ENCODE peak calls at places on chromosomes 5 and 9, in seven cellular contexts. V is GM12865; H is pancreas; X is CD4-positive, alpha-beta T cell; L is CD8-positive, alpha-beta T cell; S is fibroblast of the aortic adventitia; K is MM.1S. Q is an unnamed sample.

GRCh38 chr5:72852356-72852755 is 35.9 kb downstream of the TNPO1 start:
- DNase-seq in V (no peak), S (no peak), H (no peak), K (no peak), L (no peak), X (no peak), Q (no peak)

GRCh38 chr5:122458278-122458872 is 146.3 kb downstream of the SNCAIP start:
- DNase-seq in K (peak), H (no peak), V (peak), S (peak), X (no peak), L (no peak), Q (peak)

GRCh38 chr5:159571501-159572244 is 241.4 kb upstream of the IL12B start:
- DNase-seq in K (no peak), S (no peak), X (no peak), H (no peak), V (no peak), L (no peak), Q (no peak)

GRCh38 chr5:155616779-155617392 is 603.3 kb downstream of the KIF4B start:
- DNase-seq in X (peak), H (peak), L (peak), K (peak), V (peak), S (no peak), Q (peak)

GRCh38 chr5:8864053-8864452 is 681.8 kb downstream of the SEMA5A start:
- DNase-seq in X (no peak), K (peak), V (peak), S (peak), H (no peak), L (no peak), Q (peak)

GRCh38 chr9:118023649-118024048 is 319.4 kb downstream of the TLR4 start:
- DNase-seq in L (no peak), S (no peak), X (no peak), K (no peak), H (no peak), V (no peak), Q (no peak)

GRCh38 chr9:4225291-4226119 is 74.4 kb downstream of the GLIS3 start:
- DNase-seq in S (peak), H (no peak), K (no peak), L (no peak), X (no peak), V (no peak), Q (no peak)

GRCh38 chr5:172150514-172151425 is 37.3 kb downstream of the STK10 start:
- DNase-seq in L (peak), K (no peak), H (no peak), X (no peak), S (no peak), V (peak), Q (peak)

GRCh38 chr9:111945216-111945615 is 48.6 kb downstream of the UGCG start:
- DNase-seq in H (no peak), V (peak), X (no peak), L (no peak), S (peak), K (peak), Q (peak)

GRCh38 chr5:38051711-38052508 is 206.4 kb upstream of the EGFLAM start:
- DNase-seq in K (no peak), X (no peak), S (no peak), V (no peak), L (no peak), H (no peak), Q (no peak)

GRCh38 chr5:167530548-167530947 is 760.9 kb upstream of the WWC1 start:
- DNase-seq in H (peak), S (no peak), L (no peak), X (no peak), K (no peak), V (no peak), Q (no peak)

GRCh38 chr5:31845351-31845750 is 206.4 kb downstream of the PDZD2 start:
- DNase-seq in X (no peak), L (no peak), S (no peak), V (no peak), H (no peak), K (no peak), Q (no peak)

GRCh38 chr9:35103660-35104191 is 795 bp upstream of the STOML2 start:
- DNase-seq in H (no peak), L (no peak), K (no peak), S (no peak), V (no peak), X (no peak), Q (no peak)

GRCh38 chr9:126650404-126650804 is 36.7 kb downstream of the LMX1B start:
- DNase-seq in L (no peak), S (no peak), K (no peak), X (no peak), V (no peak), H (no peak), Q (no peak)

GRCh38 chr9:131981116-131981847 is 98.4 kb downstream of the MED27 start:
- DNase-seq in K (no peak), L (no peak), H (no peak), S (peak), X (no peak), V (no peak), Q (no peak)

GRCh38 chr5:56003179-56003578 is 8.4 kb upstream of the IL6ST start:
- DNase-seq in V (no peak), X (no peak), S (peak), H (no peak), L (no peak), K (no peak), Q (no peak)

GRCh38 chr5:163407034-163407652 is 30.3 kb upstream of the CCNG1 start:
- DNase-seq in H (no peak), K (peak), V (peak), X (no peak), S (peak), L (no peak), Q (peak)

GRCh38 chr5:98053170-98053569 is 720.3 kb upstream of the RGMB start:
- DNase-seq in V (no peak), S (no peak), X (no peak), L (no peak), K (no peak), H (no peak), Q (no peak)

GRCh38 chr9:69554945-69555344 is 117.2 kb downstream of the APBA1 start:
- DNase-seq in H (no peak), V (no peak), K (no peak), X (no peak), S (peak), L (no peak), Q (no peak)

GRCh38 chr5:137410234-137411010 is 88.7 kb downstream of the SPOCK1 start:
- DNase-seq in S (no peak), K (no peak), V (no peak), H (no peak), L (no peak), X (no peak), Q (no peak)

GRCh38 chr5:94968507-94969095 is 316.3 kb downstream of the MCTP1 start:
- DNase-seq in S (peak), X (no peak), H (no peak), V (peak), L (no peak), K (peak), Q (peak)

GRCh38 chr5:170896779-170897178 is 35.0 kb downstream of the RANBP17 start:
- DNase-seq in H (peak), K (peak), V (no peak), L (no peak), S (peak), X (no peak), Q (peak)

DNA sequence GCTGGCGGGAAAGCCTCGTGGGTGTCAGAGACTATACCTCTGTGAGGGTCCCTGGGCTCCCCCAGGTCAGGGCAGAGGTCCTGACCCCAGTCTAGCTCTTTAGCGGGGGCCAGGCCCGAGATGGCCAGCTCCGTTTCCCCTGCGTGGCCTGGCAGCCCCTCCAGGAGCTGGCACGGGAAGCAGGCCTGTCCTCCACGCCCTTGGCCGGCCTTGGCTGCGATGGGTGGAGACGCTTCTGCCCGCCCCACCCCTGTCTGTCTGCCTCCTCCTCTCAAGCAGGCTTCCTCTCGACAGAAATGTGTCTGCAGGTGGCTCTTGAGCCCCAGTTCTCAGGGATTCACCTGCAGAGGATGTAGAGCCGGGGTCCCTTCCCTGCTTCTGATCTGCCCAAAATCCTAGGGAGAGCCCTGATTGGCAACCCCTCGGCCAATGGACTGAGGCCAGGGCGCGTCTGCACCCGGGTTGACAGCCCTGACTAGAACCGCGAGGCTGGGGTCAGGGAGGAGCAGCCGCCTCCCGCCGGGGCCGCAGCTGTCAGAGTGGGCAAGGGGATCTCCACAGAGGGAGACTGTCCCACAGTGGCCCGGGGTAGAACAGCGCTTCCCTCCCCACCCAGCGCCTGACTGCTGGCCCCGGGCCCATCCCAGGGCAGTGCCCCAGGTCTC is 2.6 kb upstream of the GRIN1 start:
- DNase-seq in V (peak), X (no peak), L (no peak), H (no peak), K (peak), S (no peak), Q (no peak)
- TF ChIP-seq CTCF in V (no peak), X (no peak), L (no peak), H (no peak), K (no peak), S (no peak), Q (no peak)

DNA sequence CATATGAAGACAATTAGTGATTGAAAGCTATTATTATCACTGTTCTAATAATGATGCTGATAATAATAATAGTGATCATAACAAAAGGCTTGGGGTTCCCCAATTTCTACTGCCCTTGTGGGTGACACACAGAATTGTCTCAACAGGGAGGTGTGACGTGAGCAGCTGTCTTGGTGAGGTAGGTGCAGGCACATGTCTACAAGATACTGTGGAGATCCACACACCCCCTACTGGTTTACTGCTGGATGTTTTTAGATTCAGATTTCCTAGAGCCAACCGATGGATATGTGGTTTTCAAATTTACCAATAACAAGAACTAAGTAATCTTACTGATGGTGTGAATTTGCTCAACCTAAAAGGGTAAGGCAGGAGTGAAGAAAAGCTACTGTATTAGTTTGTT is 139.0 kb downstream of the TARS1 start:
- DNase-seq in X (no peak), V (no peak), L (no peak), H (no peak), S (no peak), K (no peak), Q (no peak)
- TF ChIP-seq CTCF in X (no peak), V (no peak), L (no peak), H (no peak), S (no peak), K (no peak), Q (no peak)

GRCh38 chr9:83980395-83981125 is at the start of gene RMI1:
- DNase-seq in X (peak), H (peak), K (peak), S (peak), V (peak), L (peak), Q (peak)
- TF ChIP-seq CTCF in X (no peak), H (no peak), K (no peak), S (no peak), V (no peak), L (no peak), Q (peak)

DNA sequence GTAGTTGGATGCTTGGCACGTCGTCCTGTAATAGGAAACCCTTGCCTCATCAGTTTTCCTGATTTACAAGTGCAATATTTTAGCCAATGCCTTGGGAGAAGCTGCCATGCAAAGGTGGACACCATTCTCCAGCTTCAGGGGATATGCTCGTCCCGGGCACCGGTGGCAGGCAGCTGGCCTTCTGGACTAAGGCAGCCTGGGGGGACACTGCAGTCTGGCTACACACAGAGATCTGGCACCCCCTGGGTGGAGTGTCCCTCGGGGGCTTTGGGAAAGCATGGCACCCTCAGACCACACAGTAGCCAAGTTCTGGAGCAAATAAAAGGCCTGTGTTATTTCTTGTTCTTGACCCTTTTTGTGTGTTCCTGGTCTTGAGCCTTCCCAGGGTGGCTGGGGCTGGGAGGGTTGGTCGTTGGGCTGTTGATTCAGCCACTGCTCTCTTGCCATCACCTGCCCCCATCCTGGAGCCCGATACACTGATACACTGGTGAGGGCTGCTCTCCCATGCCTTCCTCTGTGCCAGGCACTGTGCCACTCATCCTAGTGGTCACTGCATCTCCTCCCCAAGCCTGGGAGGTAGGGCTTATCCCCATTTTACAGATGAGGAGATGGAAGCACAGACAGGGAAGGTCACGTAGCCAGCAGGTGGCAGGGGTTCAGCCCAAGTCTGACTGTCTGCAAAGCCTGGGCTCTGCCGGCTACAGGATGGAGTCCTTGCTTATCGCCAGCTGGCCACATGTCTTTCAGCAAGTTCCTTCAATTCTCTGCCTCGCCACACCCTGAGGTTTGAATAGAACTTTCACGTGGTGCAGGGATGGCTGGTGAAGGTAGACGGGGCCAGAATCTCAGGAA is 134.1 kb downstream of the RGS3 start:
- DNase-seq in S (no peak), X (no peak), V (no peak), K (no peak), H (peak), L (no peak), Q (no peak)
- TF ChIP-seq CTCF in S (no peak), X (no peak), V (no peak), K (no peak), H (no peak), L (no peak), Q (no peak)

GRCh38 chr9:136722093-136722968 is 10.0 kb downstream of the DIPK1B start:
- DNase-seq in X (no peak), K (no peak), S (no peak), L (no peak), H (no peak), V (no peak), Q (no peak)
- TF ChIP-seq CTCF in X (no peak), K (no peak), S (no peak), L (no peak), H (no peak), V (no peak), Q (no peak)

GRCh38 chr5:21654-22233 is 70.2 kb upstream of the PLEKHG4B start:
- DNase-seq in X (no peak), K (peak), H (no peak), L (no peak), S (peak), V (no peak), Q (no peak)
- TF ChIP-seq CTCF in X (no peak), K (peak), H (no peak), L (no peak), S (peak), V (peak), Q (no peak)

DNA sequence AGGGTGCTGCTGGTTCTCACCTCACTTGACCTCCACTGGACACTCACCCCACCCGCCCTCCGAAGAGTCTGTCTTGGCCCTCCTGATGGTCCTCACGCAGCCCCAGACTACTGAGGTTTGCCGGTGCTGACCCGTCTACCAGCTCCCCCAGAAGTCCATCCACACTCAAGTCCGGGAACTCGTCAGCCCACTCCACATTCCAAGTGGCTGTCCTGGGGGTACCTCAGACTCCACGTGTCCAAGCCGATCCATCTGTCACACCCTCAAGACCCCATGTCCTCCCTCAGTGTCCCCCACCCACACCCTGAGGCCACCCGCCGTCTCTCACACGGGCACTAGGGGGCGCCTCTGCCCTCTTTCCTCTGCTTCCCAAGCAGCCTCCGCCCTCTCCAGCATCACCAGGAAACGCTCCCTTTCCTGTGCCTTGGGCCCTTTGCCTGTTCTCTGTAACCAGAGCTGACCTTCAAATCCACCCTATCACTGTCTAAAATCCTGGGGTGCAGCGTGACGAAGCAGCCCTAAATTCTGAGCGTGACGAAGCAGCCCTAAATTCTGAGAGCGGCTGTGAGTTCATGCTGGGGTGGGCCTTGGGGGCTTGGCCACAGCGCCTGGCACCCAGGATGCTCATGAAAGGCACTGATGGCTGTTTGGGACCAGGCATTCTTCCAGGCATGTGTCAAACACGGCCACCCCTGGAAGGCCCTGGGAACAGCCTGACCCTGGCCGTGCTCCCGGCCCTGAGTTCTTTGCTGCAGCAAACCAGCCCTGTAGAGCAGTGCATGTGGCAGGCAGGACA is 95.7 kb downstream of the KCNT1 start:
- DNase-seq in V (peak), H (no peak), X (no peak), K (no peak), L (no peak), S (peak), Q (peak)
- TF ChIP-seq CTCF in V (peak), H (no peak), X (no peak), K (peak), L (peak), S (peak), Q (peak)

GRCh38 chr5:124920909-124921666 is 174.6 kb upstream of the ZNF608 start:
- DNase-seq in H (no peak), V (peak), X (no peak), S (no peak), L (no peak), K (peak), Q (peak)
- TF ChIP-seq CTCF in H (no peak), V (no peak), X (no peak), S (no peak), L (no peak), K (no peak), Q (no peak)

GRCh38 chr9:107896544-107896943 is 407.0 kb upstream of the KLF4 start:
- DNase-seq in V (no peak), H (no peak), K (no peak), L (no peak), S (no peak), X (no peak), Q (no peak)
- TF ChIP-seq CTCF in V (no peak), H (no peak), K (no peak), L (no peak), S (no peak), X (no peak), Q (no peak)

GRCh38 chr5:181191526-181192336 is 13.3 kb downstream of the TRIM7 start:
- DNase-seq in H (peak), X (peak), V (peak), S (peak), L (peak), K (peak), Q (peak)
- TF ChIP-seq CTCF in H (no peak), X (no peak), V (no peak), S (no peak), L (no peak), K (no peak), Q (no peak)

Q was measured in GM10248.